ENCODE peak calls at places on chromosomes 12 and 14, in five cellular contexts. One of them, this sample, is unnamed. For H3K27me3, the result is how much of the 10 kb centered on the place peaks cover.

GRCh38 chr12:115354007-115354452 is 670.1 kb upstream of the TBX3 start:
- DNase-seq in body of pancreas: peak
- DNase-seq in sigmoid colon: peak
- DNase-seq in dorsolateral prefrontal cortex: peak
- DNase-seq in endodermal cell: no peak
- DNase-seq in this sample: no peak

GRCh38 chr12:92139634-92140555 is 5.8 kb downstream of the BTG1 start:
- DNase-seq in body of pancreas: no peak
- DNase-seq in sigmoid colon: no peak
- DNase-seq in dorsolateral prefrontal cortex: no peak
- DNase-seq in endodermal cell: no peak
- DNase-seq in this sample: no peak

GRCh38 chr12:51871126-51871525 is 16.8 kb upstream of the ANKRD33 start:
- DNase-seq in body of pancreas: no peak
- DNase-seq in sigmoid colon: no peak
- DNase-seq in dorsolateral prefrontal cortex: no peak
- DNase-seq in endodermal cell: no peak
- DNase-seq in this sample: no peak

GRCh38 chr14:75297417-75298040 is 18.9 kb downstream of the FOS start:
- DNase-seq in body of pancreas: no peak
- DNase-seq in sigmoid colon: peak
- DNase-seq in dorsolateral prefrontal cortex: no peak
- DNase-seq in endodermal cell: no peak
- DNase-seq in this sample: no peak

GRCh38 chr14:68604822-68605221 is 188.0 kb downstream of the ZFP36L1 start:
- DNase-seq in body of pancreas: no peak
- DNase-seq in sigmoid colon: no peak
- DNase-seq in dorsolateral prefrontal cortex: no peak
- DNase-seq in endodermal cell: peak
- DNase-seq in this sample: no peak

GRCh38 chr12:82695531-82695930 is 8.8 kb downstream of the TMTC2 start:
- DNase-seq in body of pancreas: no peak
- DNase-seq in sigmoid colon: no peak
- DNase-seq in dorsolateral prefrontal cortex: no peak
- DNase-seq in endodermal cell: peak
- DNase-seq in this sample: no peak

GRCh38 chr12:45122776-45123380 is 72.0 kb upstream of the DBX2 start:
- DNase-seq in body of pancreas: no peak
- DNase-seq in sigmoid colon: no peak
- DNase-seq in dorsolateral prefrontal cortex: no peak
- DNase-seq in endodermal cell: peak
- DNase-seq in this sample: no peak

GRCh38 chr14:99548871-99549270 is 55.1 kb downstream of the CCDC85C start:
- DNase-seq in body of pancreas: no peak
- DNase-seq in sigmoid colon: no peak
- DNase-seq in dorsolateral prefrontal cortex: no peak
- DNase-seq in endodermal cell: no peak
- DNase-seq in this sample: no peak

GRCh38 chr12:75792687-75793086 is 238.9 kb downstream of the PHLDA1 start:
- DNase-seq in body of pancreas: no peak
- DNase-seq in sigmoid colon: no peak
- DNase-seq in dorsolateral prefrontal cortex: no peak
- DNase-seq in endodermal cell: no peak
- DNase-seq in this sample: no peak

GRCh38 chr14:60723218-60724079 is 702 bp downstream of the SIX4 start:
- DNase-seq in body of pancreas: peak
- DNase-seq in sigmoid colon: peak
- DNase-seq in dorsolateral prefrontal cortex: peak
- DNase-seq in endodermal cell: peak
- DNase-seq in this sample: peak

GRCh38 chr14:60724080-60724618 is at the start of gene SIX4:
- DNase-seq in body of pancreas: peak
- DNase-seq in sigmoid colon: peak
- DNase-seq in dorsolateral prefrontal cortex: peak
- DNase-seq in endodermal cell: peak
- DNase-seq in this sample: no peak

GRCh38 chr14:60721331-60722162 is 2.6 kb downstream of the SIX4 start:
- DNase-seq in body of pancreas: peak
- DNase-seq in sigmoid colon: peak
- DNase-seq in dorsolateral prefrontal cortex: peak
- DNase-seq in endodermal cell: peak
- DNase-seq in this sample: peak

GRCh38 chr14:60722163-60722835 is 1.9 kb downstream of the SIX4 start:
- DNase-seq in body of pancreas: peak
- DNase-seq in sigmoid colon: no peak
- DNase-seq in dorsolateral prefrontal cortex: peak
- DNase-seq in endodermal cell: peak
- DNase-seq in this sample: no peak

GRCh38 chr14:60722836-60723217 is 1.3 kb downstream of the SIX4 start:
- DNase-seq in body of pancreas: peak
- DNase-seq in sigmoid colon: no peak
- DNase-seq in dorsolateral prefrontal cortex: peak
- DNase-seq in endodermal cell: no peak
- DNase-seq in this sample: no peak
- H3K27me3 ChIP-seq in body of pancreas: under half
- H3K27me3 ChIP-seq in sigmoid colon: half or more
- H3K27me3 ChIP-seq in dorsolateral prefrontal cortex: under half
- H3K27me3 ChIP-seq in endodermal cell: under half
- H3K27me3 ChIP-seq in this sample: half or more

DNA sequence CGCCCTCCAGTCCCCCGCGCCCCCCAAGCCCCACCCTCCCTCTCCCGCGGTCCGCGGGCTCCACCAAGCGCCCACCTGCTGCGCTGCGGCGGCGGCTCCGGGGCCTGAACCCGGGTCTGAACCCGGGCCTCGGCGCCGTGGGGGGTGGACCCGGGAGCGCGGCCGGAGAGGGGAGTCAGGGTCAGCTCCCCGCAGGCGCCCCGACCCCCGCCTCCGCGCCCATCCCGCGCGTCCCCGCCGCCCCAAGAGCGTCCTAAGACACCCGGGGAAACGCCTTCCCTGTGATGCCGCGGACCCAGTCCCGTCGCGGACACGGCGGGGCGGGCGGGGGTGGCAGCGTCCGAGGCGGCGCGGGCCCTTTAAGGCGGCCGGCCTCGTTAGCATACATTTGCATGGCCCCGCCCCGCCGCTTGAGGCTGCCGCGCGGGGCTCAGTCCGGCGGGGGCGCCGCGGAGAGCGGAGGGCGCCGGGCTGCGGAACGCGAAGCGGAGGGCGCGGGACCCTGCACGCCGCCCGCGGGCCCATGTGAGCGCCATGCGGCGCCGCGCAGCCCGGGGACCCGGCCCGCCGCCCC is at the start of gene MMP17:
- DNase-seq in body of pancreas: peak
- DNase-seq in sigmoid colon: peak
- DNase-seq in dorsolateral prefrontal cortex: no peak
- DNase-seq in endodermal cell: peak
- DNase-seq in this sample: no peak
- TF ChIP-seq CTCF in body of pancreas: no peak
- TF ChIP-seq CTCF in sigmoid colon: no peak
- TF ChIP-seq CTCF in dorsolateral prefrontal cortex: peak
- TF ChIP-seq CTCF in endodermal cell: peak
- TF ChIP-seq CTCF in this sample: no peak

DNA sequence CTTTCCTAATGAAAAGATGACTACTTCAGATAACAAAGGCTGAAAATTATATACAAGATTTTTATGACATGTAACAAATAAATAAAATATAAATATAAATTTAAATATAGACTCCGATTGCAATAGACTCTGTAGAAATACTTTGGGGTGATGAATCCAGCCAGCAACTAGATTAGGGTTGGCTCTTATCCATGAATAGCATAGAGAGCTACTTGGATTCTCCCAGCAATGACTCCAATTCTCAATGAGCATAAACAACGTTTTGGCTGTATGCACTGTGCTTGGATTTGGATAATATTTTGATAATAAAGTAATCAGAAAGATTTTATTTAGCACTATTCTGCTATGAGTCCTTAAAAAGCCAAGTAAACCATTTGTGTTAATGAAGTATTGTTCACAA is 58.0 kb upstream of the LRFN5 start:
- DNase-seq in body of pancreas: no peak
- DNase-seq in sigmoid colon: no peak
- DNase-seq in dorsolateral prefrontal cortex: no peak
- DNase-seq in endodermal cell: no peak
- DNase-seq in this sample: no peak
- H3K27me3 ChIP-seq in body of pancreas: under half
- H3K27me3 ChIP-seq in sigmoid colon: under half
- H3K27me3 ChIP-seq in dorsolateral prefrontal cortex: under half
- H3K27me3 ChIP-seq in endodermal cell: under half
- H3K27me3 ChIP-seq in this sample: under half

DNA sequence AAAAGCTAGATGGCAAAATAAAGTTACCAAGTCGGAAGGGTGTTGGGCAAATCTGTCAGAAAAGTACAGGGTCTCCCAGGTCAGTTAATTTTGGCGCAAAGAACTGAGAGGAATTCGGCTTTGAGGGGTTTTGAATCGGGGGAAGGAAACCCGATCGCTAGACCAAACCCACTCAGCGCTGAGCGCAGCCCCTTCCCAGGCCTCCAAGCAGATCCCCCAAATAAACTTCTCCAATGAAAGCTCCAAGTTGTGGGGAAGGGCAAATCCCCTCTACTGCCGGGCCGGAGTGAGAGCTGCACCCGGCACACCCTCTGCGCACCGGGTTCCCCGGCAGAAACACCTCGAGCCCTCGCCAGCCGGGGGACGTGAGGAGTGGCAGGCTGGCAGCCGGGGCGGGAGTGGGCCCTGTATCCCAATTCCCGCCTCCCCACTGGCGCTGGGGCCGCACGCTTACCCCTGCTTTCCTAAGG is 443 bp downstream of the E2F7 start:
- DNase-seq in body of pancreas: no peak
- DNase-seq in sigmoid colon: peak
- DNase-seq in dorsolateral prefrontal cortex: no peak
- DNase-seq in endodermal cell: no peak
- DNase-seq in this sample: peak
- TF ChIP-seq CTCF in body of pancreas: no peak
- TF ChIP-seq CTCF in sigmoid colon: no peak
- TF ChIP-seq CTCF in dorsolateral prefrontal cortex: no peak
- TF ChIP-seq CTCF in endodermal cell: no peak
- TF ChIP-seq CTCF in this sample: no peak

GRCh38 chr12:54030442-54030801 is 2.2 kb downstream of the HOXC6 start:
- DNase-seq in body of pancreas: no peak
- DNase-seq in sigmoid colon: no peak
- DNase-seq in dorsolateral prefrontal cortex: no peak
- DNase-seq in endodermal cell: no peak
- DNase-seq in this sample: no peak

GRCh38 chr12:54032627-54033100 is at the start of gene HOXC5:
- DNase-seq in body of pancreas: peak
- DNase-seq in sigmoid colon: peak
- DNase-seq in dorsolateral prefrontal cortex: no peak
- DNase-seq in endodermal cell: peak
- DNase-seq in this sample: peak

GRCh38 chr12:54033106-54033979 is 493 bp downstream of the HOXC5 start:
- DNase-seq in body of pancreas: peak
- DNase-seq in sigmoid colon: no peak
- DNase-seq in dorsolateral prefrontal cortex: no peak
- DNase-seq in endodermal cell: peak
- DNase-seq in this sample: no peak

GRCh38 chr12:54030889-54031860 is 1.7 kb upstream of the HOXC5 start:
- DNase-seq in body of pancreas: peak
- DNase-seq in sigmoid colon: no peak
- DNase-seq in dorsolateral prefrontal cortex: no peak
- DNase-seq in endodermal cell: peak
- DNase-seq in this sample: no peak

DNA sequence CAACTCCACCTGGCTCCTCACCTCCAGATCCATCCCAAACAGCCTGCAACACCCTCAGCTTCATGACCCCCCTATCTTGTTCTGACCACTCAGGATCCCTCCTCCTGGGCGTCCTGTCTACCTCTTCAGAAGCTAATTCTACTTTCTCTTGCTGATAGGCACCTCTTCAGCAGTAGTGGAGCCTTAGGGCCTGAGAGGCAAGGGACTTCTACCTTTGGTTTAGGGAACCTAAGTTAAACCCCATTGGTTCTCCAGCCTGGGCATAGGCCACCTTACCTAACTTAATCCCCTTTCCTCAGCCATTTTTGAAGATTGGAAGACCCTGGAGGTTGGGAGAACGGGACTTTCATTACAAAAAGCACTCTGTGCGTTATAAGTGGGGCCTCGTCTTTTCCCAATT is 630 bp upstream of the HOXC5 start:
- DNase-seq in body of pancreas: no peak
- DNase-seq in sigmoid colon: no peak
- DNase-seq in dorsolateral prefrontal cortex: no peak
- DNase-seq in endodermal cell: peak
- DNase-seq in this sample: no peak
- H3K27me3 ChIP-seq in body of pancreas: under half
- H3K27me3 ChIP-seq in sigmoid colon: half or more
- H3K27me3 ChIP-seq in dorsolateral prefrontal cortex: half or more
- H3K27me3 ChIP-seq in endodermal cell: half or more
- H3K27me3 ChIP-seq in this sample: half or more

DNA sequence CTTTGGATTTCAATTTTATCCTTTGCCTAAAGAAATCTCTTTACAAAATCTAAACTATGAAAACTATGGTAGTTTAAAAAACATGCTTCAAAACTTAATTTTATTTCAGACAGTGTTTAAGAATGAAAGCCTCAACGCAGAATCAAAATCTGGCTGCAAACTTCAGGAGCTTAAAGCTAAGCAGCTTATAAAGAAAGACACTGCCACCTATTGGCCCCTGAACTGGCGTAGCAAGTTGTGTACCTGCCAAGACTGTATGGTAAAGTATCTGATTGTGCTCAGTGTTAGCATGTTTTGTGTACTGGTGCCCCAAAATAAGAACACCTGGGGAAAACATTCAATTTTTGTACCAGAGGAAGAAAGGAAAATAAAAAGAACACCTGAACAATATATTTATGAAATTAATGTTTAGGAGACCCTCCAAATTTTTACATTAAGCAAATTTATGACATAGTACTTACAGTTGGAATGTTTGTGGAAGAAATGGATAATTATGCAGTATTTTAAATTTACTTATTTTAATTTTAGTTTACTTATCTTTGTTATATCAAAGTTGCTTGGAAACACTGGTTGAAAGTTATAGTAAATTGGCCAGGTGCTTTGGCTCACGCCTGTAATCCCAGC is 12.2 kb downstream of the UBR7 start:
- DNase-seq in body of pancreas: peak
- DNase-seq in sigmoid colon: no peak
- DNase-seq in dorsolateral prefrontal cortex: peak
- DNase-seq in endodermal cell: peak
- DNase-seq in this sample: peak
- TF ChIP-seq CTCF in body of pancreas: peak
- TF ChIP-seq CTCF in sigmoid colon: no peak
- TF ChIP-seq CTCF in dorsolateral prefrontal cortex: peak
- TF ChIP-seq CTCF in endodermal cell: peak
- TF ChIP-seq CTCF in this sample: peak

This sample was measured in CD4-positive, alpha-beta T cell.